ENCODE peak calls at places on chromosomes 6 and 20, in ten cellular contexts. I is cardiac fibroblast, U is breast epithelium, B is choroid plexus epithelial cell, S is GM12878, E is A549, Z is psoas muscle, O is heart right ventricle, Y is upper lobe of right lung, Q is fibroblast of lung. A is an unnamed sample.

GRCh38 chr6:2765896-2766766 is 938 bp downstream of the WRNIP1 start:
- DNase-seq in B (peak), I (peak), S (no peak), Z (peak), Y (peak), Q (peak), E (peak), U (no peak), O (peak), A (peak)

GRCh38 chr6:169786349-169786748 is 34.9 kb downstream of the ERMARD start:
- DNase-seq in U (no peak), S (no peak), E (no peak), Y (peak), O (no peak), Q (no peak), I (no peak), B (no peak), Z (no peak), A (no peak)

GRCh38 chr6:166435574-166435973 is 52.8 kb upstream of the MPC1 start:
- DNase-seq in U (no peak), Q (no peak), B (peak), Z (no peak), O (peak), S (no peak), I (no peak), Y (no peak), E (no peak), A (peak)

GRCh38 chr6:166784691-166785090 is 157.6 kb upstream of the RPS6KA2 start:
- DNase-seq in Q (no peak), S (no peak), U (no peak), E (no peak), Y (no peak), O (no peak), Z (no peak), B (no peak), I (peak), A (peak)

GRCh38 chr6:151036869-151037680 is 171.6 kb downstream of the MTHFD1L start:
- DNase-seq in Y (no peak), Q (peak), E (no peak), O (no peak), S (no peak), B (peak), Z (no peak), U (no peak), I (peak), A (no peak)

GRCh38 chr6:169669147-169669546 is 32.7 kb downstream of the WDR27 start:
- DNase-seq in Z (no peak), I (no peak), O (no peak), E (no peak), B (no peak), U (no peak), S (no peak), Y (no peak), Q (no peak), A (no peak)

GRCh38 chr20:50577175-50578018 is 67.2 kb downstream of the PTPN1 start:
- DNase-seq in Y (no peak), Z (peak), I (no peak), O (peak), U (peak), E (no peak), S (no peak), Q (no peak), B (no peak), A (no peak)

GRCh38 chr6:113050010-113050893 is 703.1 kb downstream of the RFPL4B start:
- DNase-seq in O (no peak), Z (no peak), E (no peak), B (peak), S (no peak), Y (no peak), U (no peak), Q (peak), I (peak), A (peak)

GRCh38 chr6:162364488-162364887 is 363.1 kb downstream of the PRKN start:
- DNase-seq in O (no peak), I (no peak), B (no peak), S (no peak), Q (no peak), E (no peak), Y (no peak), U (no peak), Z (no peak), A (no peak)

GRCh38 chr20:3071610-3072529 is at the start of gene OXT:
- DNase-seq in Q (peak), B (no peak), I (no peak), U (no peak), Y (peak), Z (peak), O (peak), S (no peak), E (no peak), A (no peak)

GRCh38 chr20:33604084-33604990 is 57.8 kb upstream of the C20orf144 start:
- DNase-seq in Y (no peak), O (no peak), E (no peak), U (no peak), B (no peak), I (no peak), Z (no peak), S (no peak), Q (no peak), A (peak)

GRCh38 chr6:126015869-126016268 is 29.5 kb downstream of the TRMT11 start:
- DNase-seq in S (no peak), Y (no peak), Q (peak), B (peak), Z (no peak), I (peak), U (no peak), O (no peak), E (peak), A (no peak)

GRCh38 chr6:114762145-114762544 is 419.3 kb upstream of the HS3ST5 start:
- DNase-seq in O (no peak), B (no peak), S (no peak), U (no peak), Q (no peak), Y (no peak), Z (no peak), E (no peak), I (no peak), A (no peak)

GRCh38 chr6:28003661-28004060 is 46.6 kb downstream of the OR2B6 start:
- DNase-seq in Y (no peak), Q (no peak), E (no peak), U (no peak), O (no peak), B (no peak), Z (no peak), I (no peak), S (no peak), A (no peak)

GRCh38 chr6:37936909-37937308 is 117.4 kb downstream of the ZFAND3 start:
- DNase-seq in Y (no peak), Q (peak), U (no peak), O (no peak), B (peak), E (no peak), Z (no peak), I (no peak), S (no peak), A (no peak)

GRCh38 chr20:9739991-9740390 is 98.9 kb downstream of the PAK5 start:
- DNase-seq in E (no peak), S (no peak), Y (no peak), I (no peak), O (no peak), Z (no peak), U (no peak), Q (no peak), B (no peak), A (no peak)

GRCh38 chr6:33430991-33431879 is 11.4 kb downstream of the SYNGAP1 start:
- DNase-seq in I (peak), Y (no peak), S (no peak), O (peak), Q (peak), E (peak), Z (peak), U (no peak), B (peak), A (no peak)

GRCh38 chr6:20464041-20464440 is 62.4 kb downstream of the E2F3 start:
- DNase-seq in O (no peak), Q (no peak), B (no peak), Z (no peak), E (no peak), Y (no peak), S (no peak), I (no peak), U (no peak), A (no peak)

GRCh38 chr6:20464847-20465246 is 63.2 kb downstream of the E2F3 start:
- DNase-seq in Q (no peak), U (no peak), I (no peak), O (no peak), S (no peak), Z (no peak), E (no peak), B (no peak), Y (no peak), A (no peak)

GRCh38 chr6:20468179-20468578 is 66.1 kb upstream of the CDKAL1 start:
- DNase-seq in B (no peak), I (no peak), Q (no peak), Y (no peak), U (no peak), E (no peak), Z (no peak), O (no peak), S (no peak), A (no peak)

GRCh38 chr6:20463396-20463795 is 61.7 kb downstream of the E2F3 start:
- DNase-seq in O (no peak), B (no peak), Q (no peak), Z (no peak), S (peak), Y (no peak), I (no peak), E (no peak), U (no peak), A (no peak)

GRCh38 chr6:20467437-20467836 is 65.8 kb downstream of the E2F3 start:
- DNase-seq in B (no peak), I (no peak), Q (no peak), E (no peak), O (no peak), Y (no peak), U (no peak), Z (no peak), S (peak), A (no peak)
- H3K4me3 ChIP-seq in B (no peak), I (no peak), Q (no peak), E (no peak), O (no peak), Y (no peak), U (no peak), Z (no peak), S (no peak), A (no peak)

GRCh38 chr20:61697666-61698597 is 367.7 kb downstream of the TAF4 start:
- DNase-seq in U (no peak), I (no peak), Y (no peak), O (no peak), B (no peak), Z (no peak), E (no peak), S (no peak), Q (no peak), A (no peak)
- TF ChIP-seq CTCF in U (no peak), I (no peak), Y (no peak), O (no peak), B (no peak), Z (no peak), E (no peak), S (no peak), Q (no peak), A (no peak)

GRCh38 chr20:63501818-63502670 is 3.2 kb upstream of the EEF1A2 start:
- DNase-seq in I (no peak), U (no peak), E (no peak), B (peak), O (peak), Q (no peak), Z (peak), S (no peak), Y (no peak), A (peak)
- H3K4me3 ChIP-seq in I (no peak), U (no peak), E (no peak), B (no peak), O (no peak), Q (no peak), Z (no peak), S (no peak), Y (no peak), A (no peak)

GRCh38 chr6:29071831-29072723 is 15.0 kb downstream of the OR2B3 start:
- DNase-seq in I (peak), Z (no peak), Q (peak), Y (no peak), U (no peak), B (peak), O (no peak), E (peak), S (no peak), A (no peak)
- TF ChIP-seq CTCF in I (peak), Z (no peak), Q (no peak), Y (peak), U (no peak), B (peak), O (no peak), E (peak), S (peak), A (peak)

GRCh38 chr20:25248501-25249172 is 752 bp downstream of the PYGB start:
- DNase-seq in I (peak), B (peak), Z (no peak), Y (peak), O (peak), Q (peak), U (no peak), E (no peak), S (no peak), A (no peak)
- H3K4me3 ChIP-seq in I (peak), B (peak), Z (peak), Y (peak), O (peak), Q (peak), U (peak), E (peak), S (peak), A (peak)

DNA sequence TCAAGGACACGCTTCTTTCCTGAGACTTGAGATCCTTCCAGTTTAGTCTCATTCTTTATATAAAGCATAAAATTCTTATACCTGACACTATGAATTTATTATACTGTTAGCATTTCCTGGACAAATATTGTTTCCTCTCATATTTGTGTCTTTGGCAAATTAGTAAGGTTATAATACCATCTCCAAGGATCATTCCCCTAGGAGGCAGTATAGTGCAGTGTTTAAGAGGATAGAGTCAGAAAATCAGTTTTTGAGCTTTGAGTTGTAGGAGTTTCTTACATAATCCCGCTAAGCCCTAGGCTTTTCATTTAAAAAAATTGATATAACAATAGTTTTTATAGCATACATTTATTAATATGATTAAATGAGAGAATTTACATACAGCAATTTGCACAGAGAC is 510.8 kb downstream of the TENT5A start:
- DNase-seq in Z (no peak), S (no peak), Q (peak), I (peak), Y (no peak), E (peak), U (no peak), B (peak), O (no peak), A (peak)
- TF ChIP-seq CTCF in Z (peak), S (peak), Q (peak), I (peak), Y (peak), E (no peak), U (no peak), B (peak), O (peak), A (peak)

DNA sequence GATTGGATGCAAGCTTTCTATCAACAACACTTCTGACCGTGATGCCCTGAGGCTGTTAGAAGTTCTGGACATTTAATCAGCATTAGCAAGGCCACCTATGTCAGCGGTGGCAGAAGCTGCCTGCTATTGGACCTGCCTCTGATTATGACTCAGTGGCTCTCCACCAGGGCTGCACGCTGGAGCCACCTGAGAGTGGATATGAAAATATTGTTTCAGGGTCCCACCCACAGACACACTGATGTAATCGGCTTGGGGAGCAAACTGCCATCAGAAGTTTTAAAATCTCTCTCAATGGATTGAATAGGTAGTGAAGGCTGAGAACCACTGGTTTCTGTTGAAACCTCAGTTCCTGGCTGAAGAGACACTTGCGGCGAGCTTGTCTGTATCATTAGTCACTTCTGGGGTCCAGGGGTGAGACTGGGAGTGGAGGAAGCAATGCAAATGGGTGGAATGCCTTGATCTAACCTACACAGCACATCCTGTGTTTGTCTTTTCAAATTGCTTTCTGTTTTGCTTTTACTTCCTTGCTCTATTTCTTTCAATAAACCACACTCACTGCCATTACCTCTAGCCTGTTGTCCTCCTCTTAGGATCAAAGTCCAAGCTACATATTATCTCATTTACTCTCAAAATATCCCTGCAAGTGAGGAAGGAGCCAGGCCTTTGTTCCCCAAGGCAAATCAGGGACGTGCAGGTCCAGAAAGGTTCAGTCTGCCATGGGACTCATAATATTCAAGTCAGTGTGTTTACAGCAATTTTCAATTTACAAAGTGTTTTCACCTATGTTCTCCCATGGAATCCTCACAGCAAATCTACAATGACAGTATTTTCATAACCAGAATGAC is 4.2 kb downstream of the CLIC5 start:
- DNase-seq in O (no peak), Q (no peak), S (peak), B (peak), I (no peak), U (no peak), Z (no peak), Y (no peak), E (no peak), A (no peak)
- H3K4me3 ChIP-seq in O (peak), Q (no peak), S (no peak), B (no peak), I (no peak), U (no peak), Z (peak), Y (peak), E (no peak), A (no peak)

GRCh38 chr20:56187791-56188190 is 60.7 kb upstream of the MC3R start:
- DNase-seq in Q (no peak), Z (no peak), O (no peak), Y (no peak), U (no peak), I (peak), B (no peak), S (no peak), E (peak), A (no peak)
- TF ChIP-seq CTCF in Q (no peak), Z (peak), O (peak), Y (peak), U (no peak), I (no peak), B (peak), S (no peak), E (no peak), A (no peak)

GRCh38 chr20:37095609-37096414 is at the start of gene RBL1:
- DNase-seq in E (peak), B (peak), Y (peak), O (peak), U (peak), S (peak), Z (peak), I (peak), Q (peak), A (peak)
- H3K4me3 ChIP-seq in E (peak), B (peak), Y (peak), O (peak), U (peak), S (peak), Z (peak), I (peak), Q (peak), A (peak)